ENCODE peak calls at places on chromosome 6, in ten cellular contexts. V is transverse colon, W is AML-193, E is NCI-H510A, N is MCF 10A, K is GM23248, S is KG1, R is germinal center, C is activated T-helper 1 cell treated with Interleukin-2 at 50 U/mL for 16 hours, Q is GOT3. F is an unnamed sample.

GRCh38 chr6:105402090-105402980 is 547 bp downstream of the PREP start:
- DNase-seq in V (peak), W (peak), E (peak), N (peak), K (peak), S (no peak), R (peak), C (no peak), Q (no peak), F (no peak)

GRCh38 chr6:110491644-110492317 is 15.4 kb upstream of the SLC22A16 start:
- DNase-seq in V (no peak), W (no peak), E (no peak), N (peak), K (peak), S (no peak), R (no peak), C (no peak), Q (no peak), F (no peak)

GRCh38 chr6:32432050-32432450 is 7.6 kb upstream of the HLA-DRA start:
- DNase-seq in V (no peak), W (peak), E (no peak), N (peak), K (peak), S (peak), R (peak), C (no peak), Q (no peak), F (no peak)

GRCh38 chr6:19530188-19530587 is 307.0 kb upstream of the ID4 start:
- DNase-seq in V (no peak), W (no peak), E (no peak), N (no peak), K (no peak), S (no peak), R (no peak), C (no peak), Q (no peak), F (no peak)

GRCh38 chr6:35034411-35035171 is 106.5 kb downstream of the TCP11 start:
- DNase-seq in V (peak), W (no peak), E (no peak), N (no peak), K (peak), S (no peak), R (no peak), C (no peak), Q (no peak), F (peak)

GRCh38 chr6:5851261-5851757 is 155.4 kb downstream of the NRN1 start:
- DNase-seq in V (peak), W (no peak), E (peak), N (no peak), K (peak), S (no peak), R (peak), C (peak), Q (peak), F (peak)

GRCh38 chr6:157586088-157586414 is 205.1 kb downstream of the ZDHHC14 start:
- DNase-seq in V (no peak), W (no peak), E (no peak), N (no peak), K (no peak), S (no peak), R (no peak), C (no peak), Q (no peak), F (no peak)

GRCh38 chr6:29653452-29654038 is 3.3 kb upstream of the MOG start:
- DNase-seq in V (peak), W (peak), E (peak), N (peak), K (peak), S (peak), R (peak), C (no peak), Q (no peak), F (peak)

GRCh38 chr6:134379086-134379485 is 61.2 kb upstream of the SGK1 start:
- DNase-seq in V (peak), W (no peak), E (peak), N (no peak), K (no peak), S (no peak), R (peak), C (no peak), Q (no peak), F (peak)

GRCh38 chr6:105304366-105304765 is 98.5 kb downstream of the PREP start:
- DNase-seq in V (no peak), W (no peak), E (no peak), N (no peak), K (no peak), S (no peak), R (no peak), C (no peak), Q (no peak), F (no peak)

GRCh38 chr6:154933181-154933827 is 61.8 kb upstream of the TIAM2 start:
- DNase-seq in V (no peak), W (no peak), E (no peak), N (no peak), K (no peak), S (no peak), R (no peak), C (no peak), Q (no peak), F (no peak)

GRCh38 chr6:165008971-165009370 is 300.4 kb downstream of the C6orf118 start:
- DNase-seq in V (no peak), W (no peak), E (no peak), N (no peak), K (peak), S (no peak), R (no peak), C (no peak), Q (no peak), F (no peak)

GRCh38 chr6:67361264-67361663 is 1273.8 kb upstream of the ADGRB3 start:
- DNase-seq in V (no peak), W (no peak), E (no peak), N (peak), K (no peak), S (no peak), R (no peak), C (no peak), Q (no peak), F (no peak)

GRCh38 chr6:160391419-160392116 is 43.4 kb downstream of the SLC22A3 start:
- DNase-seq in V (peak), W (no peak), E (no peak), N (peak), K (peak), S (no peak), R (no peak), C (no peak), Q (no peak), F (peak)

GRCh38 chr6:111013144-111013905 is 31.5 kb downstream of the RPF2 start:
- DNase-seq in V (no peak), W (no peak), E (no peak), N (no peak), K (no peak), S (no peak), R (no peak), C (no peak), Q (no peak), F (no peak)

GRCh38 chr6:41498968-41499599 is 47.1 kb upstream of the FOXP4 start:
- DNase-seq in V (no peak), W (no peak), E (no peak), N (no peak), K (no peak), S (no peak), R (no peak), C (no peak), Q (no peak), F (no peak)

GRCh38 chr6:2861071-2861821 is 19.6 kb upstream of the SERPINB1 start:
- DNase-seq in V (no peak), W (no peak), E (no peak), N (no peak), K (no peak), S (no peak), R (no peak), C (no peak), Q (no peak), F (no peak)

GRCh38 chr6:157770946-157771345 is 52.1 kb upstream of the SNX9 start:
- DNase-seq in V (no peak), W (no peak), E (no peak), N (peak), K (peak), S (no peak), R (no peak), C (no peak), Q (no peak), F (no peak)

GRCh38 chr6:113591896-113592827 is 265.0 kb upstream of the MARCKS start:
- DNase-seq in V (peak), W (no peak), E (no peak), N (peak), K (peak), S (no peak), R (no peak), C (no peak), Q (no peak), F (peak)

GRCh38 chr6:42989923-42990322 is 5.6 kb downstream of the PPP2R5D start:
- DNase-seq in V (peak), W (no peak), E (no peak), N (no peak), K (no peak), S (no peak), R (no peak), C (no peak), Q (no peak), F (no peak)

GRCh38 chr6:101392561-101393230 is 812 bp upstream of the GRIK2 start:
- DNase-seq in V (no peak), W (no peak), E (no peak), N (no peak), K (no peak), S (no peak), R (no peak), C (no peak), Q (no peak), F (peak)

GRCh38 chr6:155676346-155676745 is 220.7 kb upstream of the NOX3 start:
- DNase-seq in V (no peak), W (no peak), E (no peak), N (no peak), K (no peak), S (no peak), R (no peak), C (no peak), Q (no peak), F (no peak)

GRCh38 chr6:88165087-88165876 is 865 bp downstream of the CNR1 start:
- DNase-seq in V (no peak), W (no peak), E (no peak), N (no peak), K (peak), S (no peak), R (no peak), C (no peak), Q (no peak), F (no peak)

GRCh38 chr6:139109558-139109957 is 25.3 kb upstream of the HECA start:
- DNase-seq in V (no peak), W (no peak), E (no peak), N (peak), K (peak), S (no peak), R (no peak), C (no peak), Q (no peak), F (no peak)

GRCh38 chr6:147660334-147661311 is 152.1 kb downstream of the SAMD5 start:
- DNase-seq in V (no peak), W (no peak), E (no peak), N (no peak), K (no peak), S (no peak), R (no peak), C (no peak), Q (no peak), F (no peak)

GRCh38 chr6:21587182-21587924 is 6.2 kb upstream of the SOX4 start:
- DNase-seq in V (peak), W (peak), E (peak), N (peak), K (peak), S (peak), R (peak), C (no peak), Q (peak), F (peak)

GRCh38 chr6:44332585-44332984 is 9.9 kb upstream of the SPATS1 start:
- DNase-seq in V (no peak), W (no peak), E (no peak), N (no peak), K (peak), S (no peak), R (no peak), C (no peak), Q (no peak), F (no peak)

GRCh38 chr6:110949679-110950285 is 8.7 kb upstream of the GTF3C6 start:
- DNase-seq in V (no peak), W (peak), E (no peak), N (peak), K (peak), S (peak), R (no peak), C (no peak), Q (no peak), F (no peak)

GRCh38 chr6:129184808-129185366 is 301.9 kb downstream of the LAMA2 start:
- DNase-seq in V (no peak), W (no peak), E (no peak), N (no peak), K (peak), S (no peak), R (no peak), C (no peak), Q (no peak), F (no peak)

GRCh38 chr6:159116343-159116742 is 52.9 kb upstream of the FNDC1 start:
- DNase-seq in V (peak), W (no peak), E (no peak), N (no peak), K (no peak), S (no peak), R (peak), C (no peak), Q (no peak), F (no peak)

GRCh38 chr6:24571361-24571760 is 74.6 kb downstream of the KIAA0319 start:
- DNase-seq in V (no peak), W (no peak), E (no peak), N (no peak), K (no peak), S (no peak), R (no peak), C (no peak), Q (no peak), F (no peak)